ENCODE peak calls at places on chromosomes 5 and 9, in four cellular contexts. W is A549, P is GM12878, G is HCT116. E is an unnamed sample.

GRCh38 chr5:43514471-43514815 is 505 bp downstream of the C5orf34 start:
- DNase-seq in W (peak), P (no peak), G (no peak), E (no peak)

GRCh38 chr9:20092560-20092959 is 303.7 kb upstream of the SLC24A2 start:
- DNase-seq in W (no peak), P (no peak), G (no peak), E (no peak)

GRCh38 chr5:54882841-54883240 is 102.6 kb downstream of the ESM1 start:
- DNase-seq in W (no peak), P (no peak), G (no peak), E (no peak)

GRCh38 chr9:34985311-34985899 is 4.1 kb upstream of the DNAJB5 start:
- DNase-seq in W (peak), P (no peak), G (peak), E (peak)

GRCh38 chr9:613771-614347 is 227.6 kb upstream of the DMRT1 start:
- DNase-seq in W (peak), P (peak), G (peak), E (peak)

GRCh38 chr5:81825237-81825636 is 74.3 kb upstream of the SSBP2 start:
- DNase-seq in W (peak), P (no peak), G (no peak), E (peak)

GRCh38 chr9:79377315-79377855 is 194.4 kb upstream of the TLE4 start:
- DNase-seq in W (no peak), P (no peak), G (no peak), E (no peak)

GRCh38 chr9:14616188-14616982 is 76.8 kb downstream of the ZDHHC21 start:
- DNase-seq in W (peak), P (no peak), G (peak), E (peak)

GRCh38 chr5:167295686-167296015 is 995.8 kb upstream of the WWC1 start:
- DNase-seq in W (no peak), P (no peak), G (no peak), E (no peak)

GRCh38 chr9:130526854-130527650 is 52.3 kb upstream of the FUBP3 start:
- DNase-seq in W (no peak), P (no peak), G (no peak), E (no peak)

GRCh38 chr5:10874561-10874960 is 113.5 kb upstream of the DAP start:
- DNase-seq in W (no peak), P (no peak), G (no peak), E (no peak)

GRCh38 chr9:734831-735511 is 106.5 kb upstream of the DMRT1 start:
- DNase-seq in W (no peak), P (no peak), G (no peak), E (no peak)

GRCh38 chr9:36738318-36738975 is 165.8 kb downstream of the MELK start:
- DNase-seq in W (peak), P (no peak), G (peak), E (no peak)

GRCh38 chr5:156528673-156529072 is 201.7 kb downstream of the SGCD start:
- DNase-seq in W (no peak), P (no peak), G (no peak), E (no peak)

GRCh38 chr9:36207016-36207415 is 16.3 kb downstream of the CLTA start:
- DNase-seq in W (no peak), P (no peak), G (no peak), E (no peak)

GRCh38 chr9:111952559-111952958 is 55.9 kb downstream of the UGCG start:
- DNase-seq in W (no peak), P (no peak), G (no peak), E (no peak)

GRCh38 chr5:32465076-32465475 is 20.5 kb upstream of the ZFR start:
- DNase-seq in W (no peak), P (no peak), G (no peak), E (peak)

GRCh38 chr9:89941875-89942274 is 337.1 kb downstream of the GADD45G start:
- DNase-seq in W (no peak), P (no peak), G (no peak), E (peak)

GRCh38 chr5:82509726-82510125 is 231.6 kb upstream of the RPS23 start:
- DNase-seq in W (no peak), P (no peak), G (no peak), E (no peak)

GRCh38 chr9:81664638-81665513 is 24.5 kb downstream of the TLE1 start:
- DNase-seq in W (no peak), P (no peak), G (no peak), E (no peak)

GRCh38 chr5:54309751-54310432 is 481 bp downstream of the ARL15 start:
- DNase-seq in W (peak), P (no peak), G (no peak), E (peak)

GRCh38 chr9:32344551-32345182 is 39.8 kb upstream of the ACO1 start:
- DNase-seq in W (no peak), P (no peak), G (no peak), E (peak)

GRCh38 chr5:15951550-15951949 is 228.0 kb downstream of the MARCHF11 start:
- DNase-seq in W (no peak), P (no peak), G (no peak), E (no peak)

GRCh38 chr5:15946026-15946425 is 233.6 kb downstream of the MARCHF11 start:
- DNase-seq in W (no peak), P (no peak), G (no peak), E (no peak)

GRCh38 chr5:15951126-15951525 is 228.5 kb downstream of the MARCHF11 start:
- DNase-seq in W (no peak), P (no peak), G (no peak), E (no peak)

GRCh38 chr5:15943487-15943886 is 236.1 kb downstream of the MARCHF11 start:
- DNase-seq in W (no peak), P (no peak), G (no peak), E (no peak)

GRCh38 chr5:15948225-15948624 is 231.4 kb downstream of the MARCHF11 start:
- DNase-seq in W (no peak), P (no peak), G (no peak), E (no peak)
- TF ChIP-seq MAX in W (no peak), P (no peak), G (no peak), E (no peak)

DNA sequence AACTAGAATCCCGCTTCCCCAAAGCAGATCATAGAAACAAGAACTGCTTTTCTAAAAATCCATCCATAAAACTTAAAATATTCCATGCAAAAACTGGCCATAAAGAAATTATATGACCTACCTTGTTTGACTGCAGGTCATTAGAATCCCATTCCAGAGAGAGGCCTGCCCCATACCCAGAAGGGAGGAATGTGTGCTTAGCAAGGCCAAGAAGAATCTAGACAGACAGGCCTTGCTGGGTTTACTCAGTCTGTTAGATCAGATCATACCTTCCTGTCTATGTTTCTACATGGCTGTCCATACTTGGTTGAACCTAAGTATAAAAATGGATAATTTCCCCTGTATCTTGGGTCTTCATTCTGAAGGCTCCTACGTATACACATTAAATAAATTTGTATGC is 358.8 kb upstream of the TRPC7 start:
- DNase-seq in W (no peak), P (no peak), G (no peak), E (no peak)
- TF ChIP-seq MAX in W (no peak), P (no peak), G (no peak), E (no peak)

DNA sequence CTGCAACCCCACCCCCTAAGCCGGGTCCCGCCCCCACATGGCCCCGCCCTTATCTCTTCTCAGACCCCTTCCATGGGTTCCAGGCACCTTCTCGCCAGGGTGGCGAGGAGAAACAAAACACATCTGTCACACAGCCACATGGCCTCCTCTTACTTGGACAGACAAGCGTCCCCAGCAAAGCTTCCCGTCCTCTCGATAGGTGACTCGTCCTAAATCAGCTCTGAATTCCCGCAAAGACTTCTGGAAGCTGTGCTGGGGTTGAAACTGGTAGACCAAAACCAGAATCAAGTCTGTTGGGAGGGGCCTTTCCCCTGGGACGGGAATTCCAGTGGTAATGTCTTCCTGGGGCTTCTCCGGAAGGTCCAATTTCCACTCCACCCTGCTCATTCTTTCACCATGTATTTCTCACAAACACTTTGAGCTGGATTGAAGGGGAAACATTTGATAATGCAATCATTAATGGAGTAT is 413 bp upstream of the CTNNAL1 start:
- DNase-seq in W (no peak), P (no peak), G (no peak), E (no peak)
- TF ChIP-seq MAX in W (no peak), P (no peak), G (no peak), E (no peak)

DNA sequence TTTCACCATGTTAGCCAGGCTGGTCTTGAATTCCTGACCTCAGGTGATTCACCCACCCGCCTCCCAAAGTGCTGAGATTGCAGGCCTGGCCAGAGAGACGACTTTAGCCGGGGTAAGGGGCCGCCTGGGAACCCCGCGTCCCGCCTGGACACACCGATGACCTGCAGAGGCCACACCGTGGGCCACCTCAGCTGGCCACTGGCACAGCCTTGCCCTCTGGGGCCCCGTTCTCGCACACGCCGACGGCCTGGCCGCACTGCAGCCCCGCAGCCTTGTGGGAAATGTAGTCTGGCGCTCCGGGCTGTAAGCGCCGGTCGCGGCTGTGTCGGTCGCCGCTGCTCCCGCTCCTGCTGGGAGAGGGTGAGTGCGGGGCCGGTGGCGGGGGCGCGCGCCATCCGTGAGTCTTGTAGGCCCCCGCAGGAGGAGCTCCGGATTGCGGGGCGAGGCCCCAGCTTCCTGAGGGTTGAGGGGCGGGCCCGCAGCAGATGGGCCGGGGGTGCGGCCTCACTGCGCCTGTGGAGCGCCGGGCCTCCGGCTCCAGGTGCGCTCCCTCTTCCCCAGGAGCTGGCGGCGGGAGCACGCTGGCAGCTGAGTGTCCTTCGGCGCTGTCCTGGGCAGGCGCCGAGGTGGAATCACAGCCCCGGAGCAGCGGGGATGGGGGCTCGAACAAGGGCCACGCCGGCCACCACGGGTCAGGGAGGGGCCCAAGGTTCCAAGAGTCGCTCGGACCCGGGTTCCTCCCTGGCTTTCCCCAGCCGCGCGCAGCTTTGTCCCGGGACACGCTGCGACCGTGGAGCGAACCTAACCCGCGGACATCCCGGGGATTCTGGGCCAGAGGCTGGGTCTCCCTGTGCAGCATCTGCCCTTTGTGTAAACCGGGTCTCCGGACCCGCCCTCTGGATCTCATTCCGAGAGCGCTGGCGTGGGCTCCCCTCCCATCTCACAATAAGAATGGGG is at the start of gene ZFP2:
- DNase-seq in W (peak), P (no peak), G (peak), E (peak)
- TF ChIP-seq MAX in W (no peak), P (no peak), G (peak), E (no peak)

GRCh38 chr5:191036-191948 is at the start of gene LRRC14B:
- DNase-seq in W (no peak), P (no peak), G (no peak), E (no peak)
- TF ChIP-seq MAX in W (no peak), P (peak), G (no peak), E (no peak)

GRCh38 chr9:93898502-93899426 is 56.4 kb downstream of the BARX1 start:
- DNase-seq in W (no peak), P (no peak), G (no peak), E (no peak)

GRCh38 chr9:93898026-93898425 is 57.1 kb downstream of the BARX1 start:
- DNase-seq in W (no peak), P (no peak), G (no peak), E (no peak)

GRCh38 chr9:93896093-93896492 is 59.1 kb downstream of the BARX1 start:
- DNase-seq in W (no peak), P (no peak), G (no peak), E (no peak)

GRCh38 chr9:93896496-93897033 is 58.6 kb downstream of the BARX1 start:
- DNase-seq in W (no peak), P (no peak), G (no peak), E (no peak)

GRCh38 chr9:93897075-93897970 is 57.8 kb downstream of the BARX1 start:
- DNase-seq in W (no peak), P (no peak), G (no peak), E (no peak)
- TF ChIP-seq MAX in W (no peak), P (no peak), G (no peak), E (no peak)

GRCh38 chr9:87475463-87475862 is 22.2 kb upstream of the DAPK1 start:
- DNase-seq in W (no peak), P (no peak), G (no peak), E (no peak)

GRCh38 chr9:87481890-87482855 is 15.5 kb upstream of the DAPK1 start:
- DNase-seq in W (no peak), P (no peak), G (no peak), E (no peak)

GRCh38 chr9:87478211-87478992 is 19.3 kb upstream of the DAPK1 start:
- DNase-seq in W (no peak), P (no peak), G (no peak), E (no peak)

DNA sequence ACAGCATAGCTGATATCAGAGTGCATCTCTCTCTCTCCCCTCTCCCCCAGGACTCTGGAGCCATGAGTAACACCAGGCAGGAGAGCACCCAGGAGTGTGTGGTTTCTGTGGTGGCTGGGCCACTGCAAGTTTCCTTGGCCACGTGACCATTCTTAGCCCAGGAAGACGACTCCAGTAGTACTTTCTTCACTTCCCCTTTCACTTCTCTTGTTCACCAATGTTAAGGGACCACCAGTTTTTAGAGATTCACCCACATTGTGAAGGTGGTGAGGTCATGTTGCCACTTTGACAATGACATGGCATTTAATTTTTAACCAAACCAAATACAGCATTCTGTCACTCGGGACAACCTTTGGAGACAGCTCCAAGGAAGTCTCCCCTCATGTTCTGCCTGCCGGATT is 17.9 kb upstream of the DAPK1 start:
- DNase-seq in W (no peak), P (peak), G (no peak), E (peak)
- TF ChIP-seq MAX in W (no peak), P (peak), G (no peak), E (peak)

GRCh38 chr5:6832272-6832671 is 119.0 kb downstream of the TENT4A start:
- DNase-seq in W (no peak), P (no peak), G (no peak), E (no peak)

GRCh38 chr5:6831678-6832077 is 118.4 kb downstream of the TENT4A start:
- DNase-seq in W (no peak), P (no peak), G (no peak), E (no peak)

GRCh38 chr5:6833406-6833805 is 120.2 kb downstream of the TENT4A start:
- DNase-seq in W (no peak), P (no peak), G (no peak), E (no peak)

GRCh38 chr5:6830643-6831239 is 117.5 kb downstream of the TENT4A start:
- DNase-seq in W (no peak), P (no peak), G (no peak), E (peak)

GRCh38 chr5:6832994-6833393 is 119.8 kb downstream of the TENT4A start:
- DNase-seq in W (no peak), P (no peak), G (no peak), E (no peak)
- TF ChIP-seq MAX in W (no peak), P (no peak), G (no peak), E (no peak)